ENCODE peak calls at places on chromosomes 5 and 9, in four cellular contexts. K, J, R and P are unnamed samples.

GRCh38 chr9:18759836-18760235 is 273.2 kb downstream of the SAXO1 start:
- DNase-seq in K (no peak), J (no peak), R (no peak), P (no peak)

GRCh38 chr5:73706963-73707362 is 81.0 kb downstream of the ARHGEF28 start:
- DNase-seq in K (no peak), J (no peak), R (no peak), P (no peak)

GRCh38 chr5:35183243-35183955 is 46.9 kb downstream of the PRLR start:
- DNase-seq in K (peak; percentile 34), J (peak; percentile 21), R (no peak), P (peak; percentile 35)

GRCh38 chr5:80958611-80959010 is 1.6 kb upstream of the RASGRF2 start:
- DNase-seq in K (no peak), J (no peak), R (no peak), P (no peak)

GRCh38 chr9:89814340-89815040 is 209.7 kb downstream of the GADD45G start:
- DNase-seq in K (no peak), J (no peak), R (no peak), P (no peak)

GRCh38 chr5:33105521-33105941 is 335.2 kb upstream of the TARS1 start:
- DNase-seq in K (no peak), J (no peak), R (no peak), P (no peak)

GRCh38 chr5:89255845-89256463 is 373.0 kb upstream of the MEF2C start:
- DNase-seq in K (no peak), J (no peak), R (no peak), P (no peak)

GRCh38 chr9:4640027-4640426 is 22.1 kb upstream of the PLPP6 start:
- DNase-seq in K (no peak), J (peak; percentile 11), R (peak; percentile 68), P (peak; percentile 45)

GRCh38 chr5:64505769-64506566 is at the start of gene RGS7BP:
- DNase-seq in K (peak; percentile 40), J (no peak), R (no peak), P (peak; percentile 37)

GRCh38 chr5:62608529-62609511 is 30.2 kb downstream of the LRRC70 start:
- DNase-seq in K (no peak), J (no peak), R (no peak), P (peak; percentile 69)

GRCh38 chr9:37339945-37340344 is 82.6 kb upstream of the GRHPR start:
- DNase-seq in K (no peak), J (no peak), R (no peak), P (no peak)

GRCh38 chr9:12783767-12784460 is 9.1 kb downstream of the LURAP1L start:
- DNase-seq in K (no peak), J (no peak), R (no peak), P (no peak)

GRCh38 chr9:74783408-74783807 is 104.3 kb downstream of the TRPM6 start:
- DNase-seq in K (no peak), J (peak; percentile 22), R (no peak), P (no peak)

GRCh38 chr9:91857291-91857781 is 92.7 kb downstream of the ROR2 start:
- DNase-seq in K (no peak), J (no peak), R (no peak), P (no peak)

GRCh38 chr9:98861881-98862501 is 54.5 kb downstream of the GALNT12 start:
- DNase-seq in K (no peak), J (no peak), R (no peak), P (no peak)

GRCh38 chr5:138974227-138975063 is 99.3 kb upstream of the LRRTM2 start:
- DNase-seq in K (peak; percentile 68), J (no peak), R (no peak), P (peak; percentile 89)

GRCh38 chr5:139263431-139263975 is 30.0 kb upstream of the MATR3 start:
- DNase-seq in K (no peak), J (no peak), R (no peak), P (no peak)

GRCh38 chr9:128103589-128103962 is 24.0 kb downstream of the PTGES2 start:
- DNase-seq in K (no peak), J (no peak), R (peak; percentile 27), P (no peak)

GRCh38 chr5:109990723-109991359 is 301.1 kb downstream of the MAN2A1 start:
- DNase-seq in K (no peak), J (no peak), R (no peak), P (no peak)

GRCh38 chr9:111948958-111949357 is 52.3 kb downstream of the UGCG start:
- DNase-seq in K (no peak), J (no peak), R (no peak), P (no peak)

GRCh38 chr5:17248999-17249634 is 31.7 kb downstream of the BASP1 start:
- DNase-seq in K (no peak), J (peak; percentile 59), R (no peak), P (no peak)

GRCh38 chr9:114124666-114125580 is 25.8 kb upstream of the KIF12 start:
- DNase-seq in K (no peak), J (no peak), R (no peak), P (no peak)

GRCh38 chr9:90044710-90045151 is 439.9 kb downstream of the GADD45G start:
- DNase-seq in K (no peak), J (no peak), R (no peak), P (no peak)

GRCh38 chr9:33350310-33350709 is 52.1 kb downstream of the AQP7 start:
- DNase-seq in K (no peak), J (peak; percentile 19), R (no peak), P (no peak)

GRCh38 chr5:135013947-135014570 is 20.0 kb downstream of the PITX1 start:
- DNase-seq in K (no peak), J (no peak), R (no peak), P (no peak)

GRCh38 chr5:13816126-13816525 is 128.4 kb downstream of the DNAH5 start:
- DNase-seq in K (no peak), J (no peak), R (no peak), P (no peak)

GRCh38 chr9:133060417-133060841 is 1.4 kb upstream of the CEL start:
- DNase-seq in K (no peak), J (no peak), R (no peak), P (no peak)

GRCh38 chr5:122091942-122092600 is 14.0 kb upstream of the LOX start:
- DNase-seq in K (no peak), J (no peak), R (no peak), P (no peak)

GRCh38 chr5:149962040-149962439 is 1.5 kb downstream of the SLC26A2 start:
- DNase-seq in K (no peak), J (peak; percentile 16), R (peak; percentile 1), P (no peak)

GRCh38 chr9:87498046-87498815 is 564 bp downstream of the DAPK1 start:
- DNase-seq in K (peak; percentile 31), J (peak; percentile 69), R (no peak), P (peak; percentile 51)

GRCh38 chr5:116576043-116576713 is 1.6 kb upstream of the SEMA6A start:
- DNase-seq in K (peak; percentile 49), J (no peak), R (no peak), P (peak; percentile 69)

GRCh38 chr9:113298924-113299770 is 4.0 kb downstream of the RNF183 start:
- DNase-seq in K (no peak), J (no peak), R (no peak), P (no peak)

GRCh38 chr5:27217160-27217956 is 179.0 kb upstream of the CDH9 start:
- DNase-seq in K (no peak), J (peak; percentile 20), R (no peak), P (no peak)

GRCh38 chr5:121725450-121725849 is 126.2 kb upstream of the FTMT start:
- DNase-seq in K (no peak), J (peak; percentile 16), R (no peak), P (no peak)

GRCh38 chr5:91443028-91443427 is 59.9 kb upstream of the ARRDC3 start:
- DNase-seq in K (no peak), J (no peak), R (no peak), P (no peak)

GRCh38 chr9:127520941-127521918 is 69.9 kb downstream of the LRSAM1 start:
- DNase-seq in K (no peak), J (no peak), R (no peak), P (peak; percentile 80)

GRCh38 chr5:132776077-132776931 is 735 bp downstream of the SEPTIN8 start:
- DNase-seq in K (peak; percentile 36), J (no peak), R (no peak), P (peak; percentile 74)

GRCh38 chr5:126511961-126512360 is 83.1 kb downstream of the ALDH7A1 start:
- DNase-seq in K (no peak), J (no peak), R (no peak), P (no peak)

GRCh38 chr5:126509339-126509738 is 85.7 kb downstream of the ALDH7A1 start:
- DNase-seq in K (no peak), J (no peak), R (no peak), P (no peak)

GRCh38 chr5:126508251-126508961 is 85.2 kb downstream of the GRAMD2B start:
- DNase-seq in K (no peak), J (no peak), R (peak; percentile 39), P (no peak)

GRCh38 chr5:126506079-126506478 is 82.9 kb downstream of the GRAMD2B start:
- DNase-seq in K (no peak), J (no peak), R (no peak), P (no peak)

DNA sequence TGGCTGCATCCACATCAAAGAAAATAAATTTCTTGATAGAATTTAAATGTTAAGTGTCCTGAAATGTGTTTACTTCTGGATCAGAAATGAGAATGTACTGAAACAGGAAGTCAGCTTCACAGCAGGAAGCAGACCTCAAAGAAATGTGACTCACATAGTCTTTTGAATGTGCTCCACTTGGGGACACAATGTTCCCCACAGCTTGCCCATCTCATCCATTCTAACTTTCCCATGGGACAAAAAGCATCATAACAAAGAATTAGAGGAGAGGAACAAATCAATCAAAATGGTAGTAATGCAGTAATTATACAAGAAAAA is 85.7 kb downstream of the GRAMD2B start:
- DNase-seq in K (no peak), J (no peak), R (no peak), P (no peak)
- H3K4me3 ChIP-seq in K (no peak overlapping the region), J (no peak overlapping the region), R (peak overlapping the region; percentile 72), P (no peak overlapping the region)

GRCh38 chr5:97225222-97225621 is 42.2 kb upstream of the RIOK2 start:
- DNase-seq in K (no peak), J (no peak), R (no peak), P (no peak)

GRCh38 chr5:97229688-97230285 is 46.7 kb upstream of the RIOK2 start:
- DNase-seq in K (no peak), J (no peak), R (no peak), P (no peak)

GRCh38 chr5:97229196-97229595 is 46.1 kb upstream of the RIOK2 start:
- DNase-seq in K (no peak), J (peak; percentile 7), R (no peak), P (no peak)

GRCh38 chr5:97224112-97224750 is 41.2 kb upstream of the RIOK2 start:
- DNase-seq in K (no peak), J (no peak), R (no peak), P (no peak)
- H3K27ac ChIP-seq in K (no peak overlapping the region), J (peak overlapping the region; percentile 16), R (no peak overlapping the region), P (no peak overlapping the region)

GRCh38 chr5:60516688-60517087 is 183.3 kb downstream of the DEPDC1B start:
- DNase-seq in K (no peak), J (no peak), R (no peak), P (no peak)
- H3K4me1 ChIP-seq in K (peaks cover 44% of the 10 kb centered on the region), J (no peaks in the 10 kb centered on the region), R (no peaks in the 10 kb centered on the region), P (peaks cover 6% of the 10 kb centered on the region)

GRCh38 chr9:35488019-35488418 is 1.9 kb upstream of the RUSC2 start:
- DNase-seq in K (no peak), J (no peak), R (no peak), P (no peak)
- H3K4me3 ChIP-seq in K (peak overlapping the region; percentile 24), J (no peak overlapping the region), R (no peak overlapping the region), P (no peak overlapping the region)